ENCODE peak calls at places on chromosomes 2 and 18, in ten cellular contexts. M, L, P, Q, Z, S, O, J, K and D are unnamed samples.

GRCh38 chr2:239751719-239752355 is 273.3 kb downstream of the NDUFA10 start:
- DNase-seq in K (no peak), P (no peak), O (peak; percentile 14), Z (no peak), Q (peak; percentile 27), S (no peak), L (no peak), M (no peak), J (no peak), D (no peak)

GRCh38 chr2:137925599-137925998 is 38.7 kb upstream of the HNMT start:
- DNase-seq in Z (no peak), M (no peak), Q (no peak), P (no peak), S (no peak), L (no peak), O (no peak), K (no peak), J (no peak), D (no peak)

GRCh38 chr2:56297671-56298070 is 113.9 kb downstream of the CCDC85A start:
- DNase-seq in Z (no peak), L (no peak), J (no peak), P (no peak), S (no peak), O (no peak), K (no peak), M (no peak), Q (no peak), D (no peak)

GRCh38 chr2:178478102-178478441 is 328 bp downstream of the FKBP7 start:
- DNase-seq in Z (peak; percentile 38), M (peak; percentile 19), J (no peak), O (no peak), P (no peak), S (no peak), Q (no peak), K (no peak), L (no peak), D (no peak)

GRCh38 chr2:209322041-209322440 is 101.8 kb upstream of the MAP2 start:
- DNase-seq in J (no peak), O (no peak), Q (no peak), P (no peak), S (no peak), K (no peak), L (no peak), Z (no peak), M (no peak), D (no peak)

GRCh38 chr2:48530033-48530804 is at the start of gene STON1:
- DNase-seq in M (peak; percentile 27), O (peak; percentile 64), K (peak; percentile 64), L (no peak), P (peak; percentile 24), Z (peak; percentile 43), J (no peak), S (no peak), Q (no peak), D (no peak)

GRCh38 chr2:164560181-164560792 is 61.0 kb downstream of the GRB14 start:
- DNase-seq in O (no peak), K (no peak), L (no peak), J (peak; percentile 35), Q (no peak), Z (peak; percentile 33), P (no peak), M (peak; percentile 35), S (peak; percentile 3), D (no peak)

GRCh38 chr2:11777066-11777782 is 30.8 kb downstream of the LPIN1 start:
- DNase-seq in P (no peak), Q (no peak), K (no peak), J (no peak), L (no peak), M (no peak), Z (no peak), O (no peak), S (no peak), D (no peak)

GRCh38 chr2:234792566-234792965 is 159.3 kb upstream of the SH3BP4 start:
- DNase-seq in M (no peak), Z (no peak), L (no peak), J (peak; percentile 16), Q (no peak), P (no peak), K (peak; percentile 22), O (no peak), S (no peak), D (no peak)

GRCh38 chr2:9091819-9092218 is 88.3 kb upstream of the MBOAT2 start:
- DNase-seq in L (no peak), M (no peak), S (no peak), O (no peak), Q (no peak), Z (no peak), J (no peak), K (no peak), P (no peak), D (no peak)

GRCh38 chr2:209431701-209432100 is 7.9 kb downstream of the MAP2 start:
- DNase-seq in M (peak; percentile 16), O (no peak), S (no peak), J (no peak), P (no peak), Q (no peak), L (peak; percentile 61), K (no peak), Z (peak; percentile 32), D (no peak)

GRCh38 chr18:48105317-48105716 is 174.9 kb upstream of the SMAD2 start:
- DNase-seq in Z (no peak), J (no peak), K (no peak), M (no peak), O (no peak), P (no peak), Q (no peak), L (no peak), S (no peak), D (no peak)

GRCh38 chr2:96602330-96602823 is 35.7 kb downstream of the KANSL3 start:
- DNase-seq in M (no peak), S (no peak), Q (no peak), J (no peak), L (no peak), P (no peak), Z (no peak), K (no peak), O (no peak), D (no peak)

GRCh38 chr2:112150447-112150846 is 12.3 kb downstream of the FBLN7 start:
- DNase-seq in J (no peak), Z (peak; percentile 60), P (no peak), Q (no peak), O (no peak), K (no peak), S (no peak), L (peak; percentile 94), M (peak; percentile 91), D (no peak)

GRCh38 chr2:171923206-171923605 is 945 bp downstream of the HAT1 start:
- DNase-seq in S (peak; percentile 12), L (peak; percentile 13), K (no peak), Q (no peak), Z (peak; percentile 58), P (no peak), M (peak; percentile 48), O (no peak), J (no peak), D (no peak)

GRCh38 chr2:44946681-44947360 is 5.3 kb downstream of the SIX3 start:
- DNase-seq in L (no peak), P (no peak), Q (no peak), M (no peak), K (no peak), S (no peak), O (no peak), Z (no peak), J (no peak), D (no peak)

GRCh38 chr2:57965219-57965618 is 81.4 kb upstream of the VRK2 start:
- DNase-seq in Q (no peak), Z (no peak), L (no peak), S (no peak), O (no peak), M (no peak), J (no peak), K (no peak), P (no peak), D (no peak)

GRCh38 chr2:212441821-212442220 is 96.8 kb downstream of the ERBB4 start:
- DNase-seq in K (no peak), S (no peak), O (no peak), Z (no peak), Q (no peak), J (no peak), L (no peak), M (no peak), P (no peak), D (no peak)

GRCh38 chr2:55951533-55951932 is 28.0 kb upstream of the EFEMP1 start:
- DNase-seq in Z (no peak), Q (no peak), M (no peak), L (no peak), J (no peak), S (no peak), P (no peak), O (no peak), K (no peak), D (no peak)

GRCh38 chr2:183149489-183149888 is 25.2 kb downstream of the NUP35 start:
- DNase-seq in S (no peak), L (peak; percentile 39), O (no peak), Q (no peak), J (no peak), Z (peak; percentile 35), P (no peak), M (peak; percentile 14), K (no peak), D (no peak)

GRCh38 chr2:67572721-67573485 is 175.8 kb downstream of the ETAA1 start:
- DNase-seq in M (peak; percentile 31), S (no peak), O (no peak), L (no peak), Q (no peak), J (no peak), P (no peak), K (no peak), Z (peak; percentile 85), D (no peak)

GRCh38 chr18:5582054-5582453 is 38.3 kb upstream of the EPB41L3 start:
- DNase-seq in K (no peak), Q (no peak), J (no peak), O (no peak), P (no peak), L (no peak), S (no peak), Z (peak; percentile 67), M (no peak), D (no peak)

GRCh38 chr2:127623388-127624320 is 22.3 kb upstream of the GPR17 start:
- DNase-seq in Z (peak; percentile 4), Q (no peak), P (no peak), O (no peak), L (no peak), J (no peak), S (peak; percentile 54), M (peak; percentile 34), K (no peak), D (no peak)

GRCh38 chr18:22632191-22632590 is 214.5 kb upstream of the CTAGE1 start:
- DNase-seq in Q (no peak), L (no peak), O (no peak), P (no peak), Z (no peak), K (no peak), M (no peak), S (no peak), J (no peak), D (no peak)

GRCh38 chr18:56196495-56197225 is 441.7 kb downstream of the TXNL1 start:
- DNase-seq in S (no peak), O (no peak), P (no peak), Q (no peak), Z (no peak), L (no peak), K (no peak), J (no peak), M (peak; percentile 25), D (no peak)

GRCh38 chr2:160278101-160278888 is 78.2 kb upstream of the ITGB6 start:
- DNase-seq in K (no peak), Z (no peak), J (no peak), P (no peak), M (no peak), Q (no peak), O (no peak), S (no peak), L (no peak), D (no peak)

GRCh38 chr2:99238599-99238998 is 16.9 kb downstream of the LYG2 start:
- DNase-seq in L (no peak), K (no peak), M (no peak), Q (no peak), J (no peak), S (no peak), P (no peak), O (peak; percentile 5), Z (no peak), D (no peak)

GRCh38 chr2:23452853-23453420 is 68.0 kb downstream of the KLHL29 start:
- DNase-seq in K (no peak), Z (peak; percentile 21), O (no peak), J (no peak), S (no peak), L (no peak), P (no peak), Q (no peak), M (peak; percentile 37), D (no peak)